ENCODE peak calls at places on chromosomes 2 and 18, in nine cellular contexts. One of them, this sample, is unnamed.

GRCh38 chr2:205148756-205149155 is 533.5 kb upstream of the NRP2 start:
- DNase-seq in psoas muscle: no peak
- DNase-seq in nucleus accumbens: no peak
- DNase-seq in stimulated activated CD8-positive, alpha-beta memory T cell treated with anti-CD3 and anti-CD28 coated beads, Interleukin-7, amount 100 ng/mL, for 1 hour: no peak
- DNase-seq in heart right ventricle: no peak
- DNase-seq in Right ventricle myocardium inferior: no peak
- DNase-seq in GM12865: no peak
- DNase-seq in C1 segment of cervical spinal cord: no peak
- DNase-seq in HT1080: no peak
- DNase-seq in this sample: no peak

GRCh38 chr2:105600602-105600948 is 144.1 kb upstream of the NCK2 start:
- DNase-seq in psoas muscle: no peak
- DNase-seq in GM12865: no peak
- DNase-seq in nucleus accumbens: no peak
- DNase-seq in HT1080: no peak
- DNase-seq in stimulated activated CD8-positive, alpha-beta memory T cell treated with anti-CD3 and anti-CD28 coated beads, Interleukin-7, amount 100 ng/mL, for 1 hour: no peak
- DNase-seq in C1 segment of cervical spinal cord: no peak
- DNase-seq in Right ventricle myocardium inferior: no peak
- DNase-seq in heart right ventricle: no peak
- DNase-seq in this sample: no peak

GRCh38 chr2:44456946-44457345 is 95.2 kb downstream of the CAMKMT start:
- DNase-seq in nucleus accumbens: no peak
- DNase-seq in heart right ventricle: no peak
- DNase-seq in GM12865: no peak
- DNase-seq in stimulated activated CD8-positive, alpha-beta memory T cell treated with anti-CD3 and anti-CD28 coated beads, Interleukin-7, amount 100 ng/mL, for 1 hour: no peak
- DNase-seq in C1 segment of cervical spinal cord: no peak
- DNase-seq in psoas muscle: no peak
- DNase-seq in Right ventricle myocardium inferior: no peak
- DNase-seq in HT1080: no peak
- DNase-seq in this sample: no peak

GRCh38 chr2:23351388-23352141 is 33.4 kb upstream of the KLHL29 start:
- DNase-seq in GM12865: peak; percentile 78
- DNase-seq in heart right ventricle: peak; percentile 90
- DNase-seq in nucleus accumbens: peak; percentile 81
- DNase-seq in stimulated activated CD8-positive, alpha-beta memory T cell treated with anti-CD3 and anti-CD28 coated beads, Interleukin-7, amount 100 ng/mL, for 1 hour: peak; percentile 9
- DNase-seq in psoas muscle: peak; percentile 91
- DNase-seq in HT1080: peak; percentile 59
- DNase-seq in C1 segment of cervical spinal cord: peak; percentile 5
- DNase-seq in Right ventricle myocardium inferior: peak; percentile 90
- DNase-seq in this sample: peak; percentile 68

GRCh38 chr18:2846241-2846637 is 567 bp upstream of the EMILIN2 start:
- DNase-seq in HT1080: no peak
- DNase-seq in Right ventricle myocardium inferior: no peak
- DNase-seq in stimulated activated CD8-positive, alpha-beta memory T cell treated with anti-CD3 and anti-CD28 coated beads, Interleukin-7, amount 100 ng/mL, for 1 hour: no peak
- DNase-seq in nucleus accumbens: no peak
- DNase-seq in heart right ventricle: no peak
- DNase-seq in C1 segment of cervical spinal cord: no peak
- DNase-seq in GM12865: peak; percentile 26
- DNase-seq in psoas muscle: peak; percentile 21
- DNase-seq in this sample: peak; percentile 73

GRCh38 chr2:191790737-191791136 is 56.2 kb downstream of the CAVIN2 start:
- DNase-seq in stimulated activated CD8-positive, alpha-beta memory T cell treated with anti-CD3 and anti-CD28 coated beads, Interleukin-7, amount 100 ng/mL, for 1 hour: no peak
- DNase-seq in nucleus accumbens: no peak
- DNase-seq in heart right ventricle: no peak
- DNase-seq in psoas muscle: no peak
- DNase-seq in C1 segment of cervical spinal cord: no peak
- DNase-seq in HT1080: no peak
- DNase-seq in Right ventricle myocardium inferior: no peak
- DNase-seq in GM12865: no peak
- DNase-seq in this sample: no peak

GRCh38 chr2:35963344-35963743 is 392.2 kb upstream of the CRIM1 start:
- DNase-seq in HT1080: no peak
- DNase-seq in psoas muscle: no peak
- DNase-seq in GM12865: no peak
- DNase-seq in Right ventricle myocardium inferior: no peak
- DNase-seq in C1 segment of cervical spinal cord: no peak
- DNase-seq in nucleus accumbens: no peak
- DNase-seq in heart right ventricle: no peak
- DNase-seq in stimulated activated CD8-positive, alpha-beta memory T cell treated with anti-CD3 and anti-CD28 coated beads, Interleukin-7, amount 100 ng/mL, for 1 hour: no peak
- DNase-seq in this sample: no peak

GRCh38 chr2:226887940-226888339 is 52.1 kb downstream of the RHBDD1 start:
- DNase-seq in GM12865: no peak
- DNase-seq in Right ventricle myocardium inferior: no peak
- DNase-seq in heart right ventricle: no peak
- DNase-seq in C1 segment of cervical spinal cord: no peak
- DNase-seq in stimulated activated CD8-positive, alpha-beta memory T cell treated with anti-CD3 and anti-CD28 coated beads, Interleukin-7, amount 100 ng/mL, for 1 hour: no peak
- DNase-seq in nucleus accumbens: no peak
- DNase-seq in psoas muscle: no peak
- DNase-seq in HT1080: no peak
- DNase-seq in this sample: no peak

GRCh38 chr2:215903208-215903607 is 110.1 kb downstream of the MREG start:
- DNase-seq in Right ventricle myocardium inferior: no peak
- DNase-seq in GM12865: no peak
- DNase-seq in heart right ventricle: no peak
- DNase-seq in stimulated activated CD8-positive, alpha-beta memory T cell treated with anti-CD3 and anti-CD28 coated beads, Interleukin-7, amount 100 ng/mL, for 1 hour: no peak
- DNase-seq in HT1080: no peak
- DNase-seq in C1 segment of cervical spinal cord: no peak
- DNase-seq in nucleus accumbens: no peak
- DNase-seq in psoas muscle: no peak
- DNase-seq in this sample: peak; percentile 12

GRCh38 chr2:122491011-122491410 is 735.6 kb downstream of the TSN start:
- DNase-seq in HT1080: peak; percentile 48
- DNase-seq in stimulated activated CD8-positive, alpha-beta memory T cell treated with anti-CD3 and anti-CD28 coated beads, Interleukin-7, amount 100 ng/mL, for 1 hour: no peak
- DNase-seq in Right ventricle myocardium inferior: no peak
- DNase-seq in nucleus accumbens: no peak
- DNase-seq in GM12865: peak; percentile 12
- DNase-seq in heart right ventricle: no peak
- DNase-seq in psoas muscle: no peak
- DNase-seq in C1 segment of cervical spinal cord: no peak
- DNase-seq in this sample: no peak

GRCh38 chr2:230050151-230050550 is 18.6 kb downstream of the SLC16A14 start:
- DNase-seq in heart right ventricle: no peak
- DNase-seq in nucleus accumbens: no peak
- DNase-seq in stimulated activated CD8-positive, alpha-beta memory T cell treated with anti-CD3 and anti-CD28 coated beads, Interleukin-7, amount 100 ng/mL, for 1 hour: no peak
- DNase-seq in GM12865: no peak
- DNase-seq in Right ventricle myocardium inferior: no peak
- DNase-seq in C1 segment of cervical spinal cord: no peak
- DNase-seq in psoas muscle: no peak
- DNase-seq in HT1080: no peak
- DNase-seq in this sample: no peak

GRCh38 chr18:44556296-44556695 is 124.4 kb upstream of the SETBP1 start:
- DNase-seq in heart right ventricle: no peak
- DNase-seq in C1 segment of cervical spinal cord: no peak
- DNase-seq in psoas muscle: no peak
- DNase-seq in GM12865: peak; percentile 29
- DNase-seq in HT1080: no peak
- DNase-seq in Right ventricle myocardium inferior: no peak
- DNase-seq in nucleus accumbens: no peak
- DNase-seq in stimulated activated CD8-positive, alpha-beta memory T cell treated with anti-CD3 and anti-CD28 coated beads, Interleukin-7, amount 100 ng/mL, for 1 hour: no peak
- DNase-seq in this sample: no peak

GRCh38 chr2:186459009-186459408 is 27.1 kb upstream of the ZC3H15 start:
- DNase-seq in C1 segment of cervical spinal cord: no peak
- DNase-seq in heart right ventricle: no peak
- DNase-seq in Right ventricle myocardium inferior: no peak
- DNase-seq in psoas muscle: no peak
- DNase-seq in nucleus accumbens: no peak
- DNase-seq in HT1080: no peak
- DNase-seq in GM12865: peak; percentile 26
- DNase-seq in stimulated activated CD8-positive, alpha-beta memory T cell treated with anti-CD3 and anti-CD28 coated beads, Interleukin-7, amount 100 ng/mL, for 1 hour: no peak
- DNase-seq in this sample: peak; percentile 14

GRCh38 chr2:240397924-240398611 is 37.4 kb upstream of the GPC1 start:
- DNase-seq in Right ventricle myocardium inferior: no peak
- DNase-seq in nucleus accumbens: no peak
- DNase-seq in C1 segment of cervical spinal cord: no peak
- DNase-seq in HT1080: no peak
- DNase-seq in psoas muscle: no peak
- DNase-seq in heart right ventricle: no peak
- DNase-seq in GM12865: no peak
- DNase-seq in stimulated activated CD8-positive, alpha-beta memory T cell treated with anti-CD3 and anti-CD28 coated beads, Interleukin-7, amount 100 ng/mL, for 1 hour: no peak
- DNase-seq in this sample: no peak

GRCh38 chr18:59783138-59783537 is 85.9 kb upstream of the CCBE1 start:
- DNase-seq in stimulated activated CD8-positive, alpha-beta memory T cell treated with anti-CD3 and anti-CD28 coated beads, Interleukin-7, amount 100 ng/mL, for 1 hour: no peak
- DNase-seq in GM12865: peak; percentile 82
- DNase-seq in C1 segment of cervical spinal cord: no peak
- DNase-seq in HT1080: peak; percentile 80
- DNase-seq in nucleus accumbens: no peak
- DNase-seq in psoas muscle: no peak
- DNase-seq in Right ventricle myocardium inferior: no peak
- DNase-seq in heart right ventricle: no peak
- DNase-seq in this sample: peak; percentile 49

GRCh38 chr18:32749809-32750208 is 23.0 kb downstream of the KLHL14 start:
- DNase-seq in stimulated activated CD8-positive, alpha-beta memory T cell treated with anti-CD3 and anti-CD28 coated beads, Interleukin-7, amount 100 ng/mL, for 1 hour: no peak
- DNase-seq in heart right ventricle: no peak
- DNase-seq in Right ventricle myocardium inferior: no peak
- DNase-seq in nucleus accumbens: no peak
- DNase-seq in C1 segment of cervical spinal cord: no peak
- DNase-seq in psoas muscle: no peak
- DNase-seq in HT1080: no peak
- DNase-seq in GM12865: no peak
- DNase-seq in this sample: no peak

GRCh38 chr2:122105171-122105884 is 349.9 kb downstream of the TSN start:
- DNase-seq in heart right ventricle: no peak
- DNase-seq in psoas muscle: no peak
- DNase-seq in stimulated activated CD8-positive, alpha-beta memory T cell treated with anti-CD3 and anti-CD28 coated beads, Interleukin-7, amount 100 ng/mL, for 1 hour: no peak
- DNase-seq in C1 segment of cervical spinal cord: no peak
- DNase-seq in Right ventricle myocardium inferior: no peak
- DNase-seq in HT1080: no peak
- DNase-seq in nucleus accumbens: no peak
- DNase-seq in GM12865: no peak
- DNase-seq in this sample: no peak

GRCh38 chr2:224217233-224217961 is 178.3 kb upstream of the SERPINE2 start:
- DNase-seq in nucleus accumbens: no peak
- DNase-seq in stimulated activated CD8-positive, alpha-beta memory T cell treated with anti-CD3 and anti-CD28 coated beads, Interleukin-7, amount 100 ng/mL, for 1 hour: no peak
- DNase-seq in C1 segment of cervical spinal cord: no peak
- DNase-seq in psoas muscle: no peak
- DNase-seq in Right ventricle myocardium inferior: no peak
- DNase-seq in GM12865: no peak
- DNase-seq in HT1080: no peak
- DNase-seq in heart right ventricle: no peak
- DNase-seq in this sample: no peak